ENCODE peak calls at places on chromosomes 2 and 18, in seven cellular contexts. Z is endothelial cell of umbilical vein, X is amniotic stem cell, M is HS-27A, Q is adipocyte, O is A673, F is GM20000. H is an unnamed sample.

GRCh38 chr2:229922449-229923386 is at the start of gene FBXO36:
- DNase-seq in Z (no peak), X (peak; percentile 91), M (no peak), Q (peak; percentile 92), O (peak; percentile 77), F (peak; percentile 86), H (no peak)

GRCh38 chr2:100757621-100758394 is 62.1 kb upstream of the NPAS2 start:
- DNase-seq in Z (peak; percentile 68), X (peak; percentile 72), M (no peak), Q (peak; percentile 81), O (peak; percentile 33), F (no peak), H (no peak)

GRCh38 chr18:23738575-23738974 is 49.3 kb downstream of the LAMA3 start:
- DNase-seq in Z (no peak), X (no peak), M (no peak), Q (no peak), O (no peak), F (no peak), H (no peak)

GRCh38 chr18:48455555-48456478 is 46.6 kb upstream of the ZBTB7C start:
- DNase-seq in Z (no peak), X (peak; percentile 12), M (peak; percentile 65), Q (peak; percentile 64), O (no peak), F (no peak), H (no peak)

GRCh38 chr18:44098551-44099098 is 582.1 kb upstream of the SETBP1 start:
- DNase-seq in Z (peak; percentile 53), X (peak; percentile 14), M (peak; percentile 51), Q (peak; percentile 45), O (peak; percentile 35), F (peak; percentile 3), H (peak; percentile 3)

GRCh38 chr2:119435953-119436297 is 4.3 kb downstream of the TMEM37 start:
- DNase-seq in Z (no peak), X (no peak), M (no peak), Q (no peak), O (no peak), F (no peak), H (no peak)

GRCh38 chr2:232891621-232892071 is 21.6 kb downstream of the SNORC start:
- DNase-seq in Z (peak; percentile 41), X (no peak), M (no peak), Q (peak; percentile 63), O (no peak), F (no peak), H (no peak)

GRCh38 chr2:72036173-72036545 is 111.5 kb downstream of the CYP26B1 start:
- DNase-seq in Z (no peak), X (no peak), M (no peak), Q (no peak), O (no peak), F (no peak), H (no peak)

GRCh38 chr2:96832751-96833507 is 10.9 kb downstream of the ANKRD23 start:
- DNase-seq in Z (no peak), X (no peak), M (peak; percentile 23), Q (peak; percentile 61), O (no peak), F (no peak), H (no peak)